ENCODE peak calls at places on chromosomes 11 and 22, in six cellular contexts. One of them, this sample, is unnamed.

GRCh38 chr11:61730222-61730994 is 22.0 kb upstream of the MYRF start:
- DNase-seq in stimulated activated CD4-positive, alpha-beta T cell treated with anti-CD3 and anti-CD28 coated beads, Interleukin-2, amount 100 ng/mL, for 48 hours: no peak
- DNase-seq in putamen: no peak
- DNase-seq in B cell: no peak
- DNase-seq in lower lobe of right lung: no peak
- DNase-seq in body of pancreas: peak; percentile 51
- DNase-seq in this sample: no peak

GRCh38 chr11:113376156-113376555 is 11.4 kb upstream of the ANKK1 start:
- DNase-seq in stimulated activated CD4-positive, alpha-beta T cell treated with anti-CD3 and anti-CD28 coated beads, Interleukin-2, amount 100 ng/mL, for 48 hours: no peak
- DNase-seq in lower lobe of right lung: no peak
- DNase-seq in body of pancreas: no peak
- DNase-seq in B cell: peak; percentile 69
- DNase-seq in putamen: peak; percentile 56
- DNase-seq in this sample: peak; percentile 33

GRCh38 chr22:32879550-32879949 is 78.0 kb downstream of the TIMP3 start:
- DNase-seq in B cell: no peak
- DNase-seq in stimulated activated CD4-positive, alpha-beta T cell treated with anti-CD3 and anti-CD28 coated beads, Interleukin-2, amount 100 ng/mL, for 48 hours: no peak
- DNase-seq in lower lobe of right lung: no peak
- DNase-seq in body of pancreas: no peak
- DNase-seq in putamen: no peak
- DNase-seq in this sample: no peak

GRCh38 chr11:40280161-40281054 is 1179.0 kb downstream of the LRRC4C start:
- DNase-seq in body of pancreas: no peak
- DNase-seq in B cell: no peak
- DNase-seq in putamen: peak; percentile 76
- DNase-seq in lower lobe of right lung: no peak
- DNase-seq in stimulated activated CD4-positive, alpha-beta T cell treated with anti-CD3 and anti-CD28 coated beads, Interleukin-2, amount 100 ng/mL, for 48 hours: no peak
- DNase-seq in this sample: peak; percentile 87

GRCh38 chr11:78796956-78797355 is 222.3 kb upstream of the NARS2 start:
- DNase-seq in lower lobe of right lung: no peak
- DNase-seq in B cell: no peak
- DNase-seq in stimulated activated CD4-positive, alpha-beta T cell treated with anti-CD3 and anti-CD28 coated beads, Interleukin-2, amount 100 ng/mL, for 48 hours: no peak
- DNase-seq in putamen: no peak
- DNase-seq in body of pancreas: peak; percentile 81
- DNase-seq in this sample: no peak

GRCh38 chr11:67700548-67701262 is 26.3 kb upstream of the ALDH3B2 start:
- DNase-seq in putamen: no peak
- DNase-seq in lower lobe of right lung: no peak
- DNase-seq in B cell: no peak
- DNase-seq in body of pancreas: no peak
- DNase-seq in stimulated activated CD4-positive, alpha-beta T cell treated with anti-CD3 and anti-CD28 coated beads, Interleukin-2, amount 100 ng/mL, for 48 hours: no peak
- DNase-seq in this sample: no peak

GRCh38 chr11:19458231-19458630 is 217.5 kb upstream of the E2F8 start:
- DNase-seq in putamen: no peak
- DNase-seq in body of pancreas: no peak
- DNase-seq in stimulated activated CD4-positive, alpha-beta T cell treated with anti-CD3 and anti-CD28 coated beads, Interleukin-2, amount 100 ng/mL, for 48 hours: no peak
- DNase-seq in lower lobe of right lung: no peak
- DNase-seq in B cell: no peak
- DNase-seq in this sample: no peak

GRCh38 chr11:46279393-46280099 is 2.1 kb downstream of the CREB3L1 start:
- DNase-seq in stimulated activated CD4-positive, alpha-beta T cell treated with anti-CD3 and anti-CD28 coated beads, Interleukin-2, amount 100 ng/mL, for 48 hours: no peak
- DNase-seq in B cell: no peak
- DNase-seq in body of pancreas: peak; percentile 55
- DNase-seq in putamen: peak; percentile 39
- DNase-seq in lower lobe of right lung: no peak
- DNase-seq in this sample: peak; percentile 57

GRCh38 chr11:32435947-32436750 is 810 bp upstream of the WT1 start:
- DNase-seq in stimulated activated CD4-positive, alpha-beta T cell treated with anti-CD3 and anti-CD28 coated beads, Interleukin-2, amount 100 ng/mL, for 48 hours: no peak
- DNase-seq in B cell: no peak
- DNase-seq in putamen: no peak
- DNase-seq in body of pancreas: no peak
- DNase-seq in lower lobe of right lung: no peak
- DNase-seq in this sample: no peak

GRCh38 chr22:37206841-37207821 is 5.1 kb downstream of the SSTR3 start:
- DNase-seq in stimulated activated CD4-positive, alpha-beta T cell treated with anti-CD3 and anti-CD28 coated beads, Interleukin-2, amount 100 ng/mL, for 48 hours: no peak
- DNase-seq in B cell: no peak
- DNase-seq in body of pancreas: no peak
- DNase-seq in lower lobe of right lung: peak; percentile 40
- DNase-seq in putamen: no peak
- DNase-seq in this sample: no peak

GRCh38 chr11:84236436-84236835 is 950.3 kb upstream of the CCDC90B start:
- DNase-seq in putamen: no peak
- DNase-seq in stimulated activated CD4-positive, alpha-beta T cell treated with anti-CD3 and anti-CD28 coated beads, Interleukin-2, amount 100 ng/mL, for 48 hours: no peak
- DNase-seq in body of pancreas: no peak
- DNase-seq in B cell: no peak
- DNase-seq in lower lobe of right lung: no peak
- DNase-seq in this sample: no peak